ENCODE peak calls at places on chromosome 22, in six cellular contexts. One of them, this sample, is unnamed. For H3K4me1, the result is how much of the 10 kb centered on the place peaks cover.

GRCh38 chr22:35766654-35767580 is 49.2 kb downstream of the APOL5 start:
- DNase-seq in fibroblast of lung: peak
- DNase-seq in A549: no peak
- DNase-seq in mammary epithelial cell: no peak
- DNase-seq in pancreas: no peak
- DNase-seq in suprapubic skin: no peak
- DNase-seq in this sample: no peak

GRCh38 chr22:36010913-36011312 is 17.7 kb downstream of the RBFOX2 start:
- DNase-seq in fibroblast of lung: peak
- DNase-seq in A549: no peak
- DNase-seq in mammary epithelial cell: peak
- DNase-seq in pancreas: no peak
- DNase-seq in suprapubic skin: no peak
- DNase-seq in this sample: no peak

GRCh38 chr22:30720263-30720837 is 25.7 kb downstream of the OSBP2 start:
- DNase-seq in fibroblast of lung: no peak
- DNase-seq in A549: no peak
- DNase-seq in mammary epithelial cell: no peak
- DNase-seq in pancreas: no peak
- DNase-seq in suprapubic skin: peak
- DNase-seq in this sample: no peak

GRCh38 chr22:23762866-23763578 is at the start of gene C22orf15:
- DNase-seq in fibroblast of lung: no peak
- DNase-seq in A549: no peak
- DNase-seq in mammary epithelial cell: no peak
- DNase-seq in pancreas: no peak
- DNase-seq in suprapubic skin: no peak
- DNase-seq in this sample: no peak

GRCh38 chr22:27990879-27991278 is 71.8 kb upstream of the PITPNB start:
- DNase-seq in fibroblast of lung: peak
- DNase-seq in A549: peak
- DNase-seq in mammary epithelial cell: no peak
- DNase-seq in pancreas: no peak
- DNase-seq in suprapubic skin: peak
- DNase-seq in this sample: no peak

GRCh38 chr22:36052505-36052941 is 23.9 kb upstream of the RBFOX2 start:
- DNase-seq in fibroblast of lung: no peak
- DNase-seq in A549: peak
- DNase-seq in mammary epithelial cell: peak
- DNase-seq in pancreas: no peak
- DNase-seq in suprapubic skin: no peak
- DNase-seq in this sample: no peak

GRCh38 chr22:49450521-49450920 is 377.2 kb downstream of the BRD1 start:
- DNase-seq in fibroblast of lung: no peak
- DNase-seq in A549: no peak
- DNase-seq in mammary epithelial cell: no peak
- DNase-seq in pancreas: no peak
- DNase-seq in suprapubic skin: no peak
- DNase-seq in this sample: no peak

GRCh38 chr22:19893363-19893762 is 38.7 kb upstream of the GNB1L start:
- DNase-seq in fibroblast of lung: no peak
- DNase-seq in A549: no peak
- DNase-seq in mammary epithelial cell: no peak
- DNase-seq in pancreas: no peak
- DNase-seq in suprapubic skin: no peak
- DNase-seq in this sample: no peak

GRCh38 chr22:28171135-28171534 is 252.1 kb upstream of the PITPNB start:
- DNase-seq in fibroblast of lung: peak
- DNase-seq in A549: no peak
- DNase-seq in mammary epithelial cell: no peak
- DNase-seq in pancreas: no peak
- DNase-seq in suprapubic skin: no peak
- DNase-seq in this sample: no peak

GRCh38 chr22:50016988-50017700 is 4.6 kb upstream of the IL17REL start:
- DNase-seq in fibroblast of lung: no peak
- DNase-seq in A549: no peak
- DNase-seq in mammary epithelial cell: no peak
- DNase-seq in pancreas: peak
- DNase-seq in suprapubic skin: peak
- DNase-seq in this sample: no peak

DNA sequence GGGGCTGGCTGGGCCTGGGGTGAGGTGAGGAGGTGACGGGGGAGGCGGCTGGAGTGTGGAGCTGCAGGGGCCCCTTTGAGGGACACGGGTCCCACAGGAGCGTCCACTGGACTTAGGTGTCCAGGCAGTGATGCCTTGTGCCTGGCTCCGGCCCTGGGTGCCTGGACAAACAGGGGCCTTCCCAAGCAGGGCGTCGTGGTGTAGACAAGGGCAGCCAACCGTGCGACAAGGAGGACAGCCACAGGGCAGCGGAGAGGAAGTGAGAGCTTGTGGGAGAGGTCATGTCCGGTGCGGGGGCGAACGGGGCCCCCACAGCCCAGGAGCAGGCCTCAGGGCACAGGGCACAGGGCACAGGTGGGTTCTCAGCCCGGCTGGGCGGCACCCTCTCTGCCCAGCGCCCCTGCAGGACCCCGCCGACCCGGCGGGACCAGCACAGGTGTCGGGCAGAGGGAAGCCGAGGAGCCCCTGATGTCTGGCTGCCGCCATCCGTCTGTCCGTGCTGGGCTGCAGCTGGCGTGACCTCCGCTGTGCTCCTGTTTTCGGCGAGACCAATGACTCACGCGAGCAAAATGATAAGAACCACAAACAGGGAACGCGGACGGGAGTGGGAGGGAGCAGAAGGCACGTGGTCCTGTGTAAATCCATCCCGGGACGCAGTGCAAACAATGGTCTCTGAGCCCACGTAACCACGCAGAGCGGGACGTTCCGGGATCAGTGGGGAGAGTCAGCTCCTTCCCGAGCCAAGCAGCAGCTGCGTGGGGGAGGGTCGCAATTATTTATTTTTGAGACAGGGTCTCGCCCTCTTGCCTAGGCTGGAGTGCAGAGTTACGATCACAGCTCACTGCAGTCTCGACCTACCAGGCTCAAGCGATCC is 49.1 kb upstream of the A4GALT start:
- DNase-seq in fibroblast of lung: peak
- DNase-seq in A549: no peak
- DNase-seq in mammary epithelial cell: no peak
- DNase-seq in pancreas: peak
- DNase-seq in suprapubic skin: no peak
- DNase-seq in this sample: no peak
- H3K4me3 ChIP-seq in fibroblast of lung: peak
- H3K4me3 ChIP-seq in A549: no peak
- H3K4me3 ChIP-seq in mammary epithelial cell: no peak
- H3K4me3 ChIP-seq in pancreas: no peak
- H3K4me3 ChIP-seq in suprapubic skin: no peak
- H3K4me3 ChIP-seq in this sample: no peak

GRCh38 chr22:39598017-39598965 is 27.7 kb downstream of the CACNA1I start:
- DNase-seq in fibroblast of lung: no peak
- DNase-seq in A549: peak
- DNase-seq in mammary epithelial cell: peak
- DNase-seq in pancreas: peak
- DNase-seq in suprapubic skin: no peak
- DNase-seq in this sample: peak
- H3K4me1 ChIP-seq in fibroblast of lung: under half
- H3K4me1 ChIP-seq in A549: under half
- H3K4me1 ChIP-seq in mammary epithelial cell: under half
- H3K4me1 ChIP-seq in pancreas: under half
- H3K4me1 ChIP-seq in suprapubic skin: under half
- H3K4me1 ChIP-seq in this sample: under half

GRCh38 chr22:44701824-44702478 is at the start of gene PRR5:
- DNase-seq in fibroblast of lung: peak
- DNase-seq in A549: peak
- DNase-seq in mammary epithelial cell: peak
- DNase-seq in pancreas: peak
- DNase-seq in suprapubic skin: peak
- DNase-seq in this sample: peak
- H3K4me3 ChIP-seq in fibroblast of lung: peak
- H3K4me3 ChIP-seq in A549: peak
- H3K4me3 ChIP-seq in mammary epithelial cell: peak
- H3K4me3 ChIP-seq in pancreas: peak
- H3K4me3 ChIP-seq in suprapubic skin: peak
- H3K4me3 ChIP-seq in this sample: peak

GRCh38 chr22:37545703-37546435 is 14.4 kb upstream of the CDC42EP1 start:
- DNase-seq in fibroblast of lung: peak
- DNase-seq in A549: peak
- DNase-seq in mammary epithelial cell: peak
- DNase-seq in pancreas: peak
- DNase-seq in suprapubic skin: peak
- DNase-seq in this sample: peak

GRCh38 chr22:37542959-37543358 is 17.3 kb upstream of the CDC42EP1 start:
- DNase-seq in fibroblast of lung: no peak
- DNase-seq in A549: no peak
- DNase-seq in mammary epithelial cell: no peak
- DNase-seq in pancreas: no peak
- DNase-seq in suprapubic skin: no peak
- DNase-seq in this sample: no peak

GRCh38 chr22:37547249-37547741 is 13.0 kb upstream of the CDC42EP1 start:
- DNase-seq in fibroblast of lung: peak
- DNase-seq in A549: no peak
- DNase-seq in mammary epithelial cell: no peak
- DNase-seq in pancreas: no peak
- DNase-seq in suprapubic skin: no peak
- DNase-seq in this sample: peak

GRCh38 chr22:37546436-37547248 is 13.6 kb upstream of the CDC42EP1 start:
- DNase-seq in fibroblast of lung: peak
- DNase-seq in A549: no peak
- DNase-seq in mammary epithelial cell: no peak
- DNase-seq in pancreas: peak
- DNase-seq in suprapubic skin: no peak
- DNase-seq in this sample: peak

GRCh38 chr22:37544955-37545702 is 15.2 kb upstream of the CDC42EP1 start:
- DNase-seq in fibroblast of lung: peak
- DNase-seq in A549: peak
- DNase-seq in mammary epithelial cell: peak
- DNase-seq in pancreas: peak
- DNase-seq in suprapubic skin: peak
- DNase-seq in this sample: no peak
- H3K4me1 ChIP-seq in fibroblast of lung: under half
- H3K4me1 ChIP-seq in A549: half or more
- H3K4me1 ChIP-seq in mammary epithelial cell: half or more
- H3K4me1 ChIP-seq in pancreas: under half
- H3K4me1 ChIP-seq in suprapubic skin: half or more
- H3K4me1 ChIP-seq in this sample: under half

DNA sequence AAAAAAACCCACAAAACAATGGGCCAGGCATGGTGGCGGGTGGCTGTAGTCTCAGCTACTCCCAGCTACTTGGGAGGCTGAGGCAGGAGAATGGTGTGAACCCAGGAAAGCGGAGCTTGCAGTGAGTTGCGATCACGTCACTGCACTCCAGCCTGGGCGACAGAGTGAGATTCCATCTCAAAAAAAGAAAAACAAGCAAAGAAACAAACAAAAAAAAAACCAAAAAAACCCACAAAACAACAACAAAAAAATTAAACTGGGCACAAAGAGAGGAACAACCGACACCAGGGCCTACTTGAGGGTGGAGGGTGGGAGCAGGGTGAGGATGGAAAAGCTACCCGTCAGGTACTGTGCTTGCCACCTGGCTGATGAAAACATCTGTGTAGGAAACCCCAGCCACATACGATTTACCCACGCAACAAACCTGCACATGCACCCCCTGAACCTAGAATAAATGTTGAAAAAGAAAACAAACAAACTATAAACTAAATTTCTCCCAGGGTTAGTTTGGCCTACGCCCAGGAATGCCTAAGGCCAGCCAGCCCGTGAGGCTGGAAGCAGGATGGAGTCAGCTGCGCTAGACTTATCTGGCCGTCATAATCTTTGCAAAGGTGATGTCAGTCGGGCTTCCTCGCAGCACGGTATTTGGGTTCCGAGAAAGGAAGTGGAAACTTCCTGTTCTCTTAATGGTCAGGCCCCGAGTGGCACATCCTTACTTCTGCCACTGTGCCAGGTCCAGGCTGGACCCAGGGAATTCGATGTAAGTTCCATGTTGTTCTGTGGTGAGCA is 21.9 kb upstream of the CYB5R3 start:
- DNase-seq in fibroblast of lung: no peak
- DNase-seq in A549: no peak
- DNase-seq in mammary epithelial cell: no peak
- DNase-seq in pancreas: no peak
- DNase-seq in suprapubic skin: no peak
- DNase-seq in this sample: no peak
- H3K4me3 ChIP-seq in fibroblast of lung: no peak
- H3K4me3 ChIP-seq in A549: no peak
- H3K4me3 ChIP-seq in mammary epithelial cell: no peak
- H3K4me3 ChIP-seq in pancreas: no peak
- H3K4me3 ChIP-seq in suprapubic skin: no peak
- H3K4me3 ChIP-seq in this sample: no peak

This sample was measured in left lung.